ENCODE peak calls at places on chromosomes 11 and 22, in eight cellular contexts. S, K, C, X, I, U, O and N are unnamed samples.
A peak's percentile ranks its signal among the peaks of the same experiment; 100 is the strongest.

GRCh38 chr11:74948546-74948897 is 369 bp downstream of the XRRA1 start:
- DNase-seq in K (no peak), C (no peak), S (no peak), U (no peak), I (no peak), X (no peak), O (no peak), N (no peak)

GRCh38 chr11:33387586-33387985 is 130.4 kb downstream of the HIPK3 start:
- DNase-seq in C (no peak), I (no peak), O (no peak), S (no peak), U (no peak), K (no peak), X (no peak), N (no peak)

GRCh38 chr22:26923498-26923897 is 266.1 kb downstream of the MIAT start:
- DNase-seq in K (peak; percentile 68), X (no peak), O (no peak), I (no peak), S (no peak), U (no peak), C (no peak), N (no peak)

GRCh38 chr11:76339217-76339616 is 41.7 kb downstream of the THAP12 start:
- DNase-seq in S (peak; percentile 58), U (no peak), C (no peak), K (no peak), X (no peak), O (peak; percentile 58), I (no peak), N (peak; percentile 78)

GRCh38 chr11:66068154-66068821 is 1.8 kb upstream of the PACS1 start:
- DNase-seq in X (peak; percentile 73), C (peak; percentile 36), O (no peak), I (peak; percentile 35), S (peak; percentile 69), U (no peak), K (peak; percentile 92), N (peak; percentile 79)

GRCh38 chr22:39941661-39942060 is 18.5 kb upstream of the TMA7B start:
- DNase-seq in S (no peak), O (no peak), I (no peak), X (no peak), K (no peak), C (no peak), U (no peak), N (no peak)

GRCh38 chr11:62909107-62909894 is 11.9 kb downstream of the CHRM1 start:
- DNase-seq in S (peak; percentile 59), K (peak; percentile 99), O (peak; percentile 25), X (peak; percentile 90), I (peak; percentile 37), U (no peak), C (peak; percentile 39), N (peak; percentile 53)

GRCh38 chr22:33851985-33852384 is 68.3 kb downstream of the LARGE1 start:
- DNase-seq in K (no peak), S (no peak), O (no peak), U (no peak), C (no peak), I (no peak), X (peak; percentile 49), N (no peak)

GRCh38 chr11:130188585-130189347 is 29.2 kb downstream of the ST14 start:
- DNase-seq in U (no peak), X (no peak), K (no peak), I (no peak), S (no peak), C (no peak), O (no peak), N (no peak)

DNA sequence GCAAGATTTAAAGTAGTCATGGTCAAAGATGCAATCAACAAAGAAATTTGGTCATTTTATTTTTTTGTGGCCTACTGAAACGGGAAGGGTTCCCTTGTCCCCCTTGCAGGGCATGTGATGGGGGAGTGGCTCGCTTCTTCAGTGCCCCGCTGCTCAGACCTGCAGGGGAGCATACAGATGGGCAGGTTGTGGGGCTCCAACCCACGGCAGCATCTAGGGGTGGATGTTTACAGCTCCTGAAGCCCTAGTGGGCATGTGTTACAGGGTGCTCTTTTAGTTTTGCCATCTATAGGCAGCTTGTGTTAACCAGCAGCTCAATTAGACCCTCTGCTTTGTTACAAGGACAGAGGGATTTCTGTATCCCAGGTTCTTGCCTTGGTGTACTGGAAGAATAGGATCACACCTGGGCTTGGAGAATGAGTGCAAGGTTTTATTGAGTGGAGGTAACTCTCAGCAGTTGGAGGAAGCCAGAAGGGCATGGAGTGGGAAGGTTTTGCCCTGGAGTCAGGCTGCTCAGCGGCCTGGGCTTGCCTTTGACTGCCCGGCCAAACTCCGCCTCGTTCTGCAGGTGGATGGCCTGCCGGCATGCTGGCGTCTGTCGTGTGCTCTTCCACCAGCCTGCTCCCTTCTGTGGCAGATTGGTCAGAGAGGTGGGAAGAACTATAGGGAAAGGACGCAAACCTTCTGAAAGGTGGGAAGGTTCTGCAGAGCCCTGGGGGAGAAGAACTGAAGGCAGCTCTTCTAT is 9.4 kb downstream of the GSTP1 start:
- DNase-seq in S (no peak), K (no peak), I (no peak), X (no peak), U (no peak), O (no peak), C (no peak), N (no peak)
- H3K27ac ChIP-seq in S (no peak overlapping the region), K (no peak overlapping the region), I (no peak overlapping the region), X (no peak overlapping the region), U (peak overlapping the region; percentile 70), O (no peak overlapping the region), C (no peak overlapping the region), N (no peak overlapping the region)

DNA sequence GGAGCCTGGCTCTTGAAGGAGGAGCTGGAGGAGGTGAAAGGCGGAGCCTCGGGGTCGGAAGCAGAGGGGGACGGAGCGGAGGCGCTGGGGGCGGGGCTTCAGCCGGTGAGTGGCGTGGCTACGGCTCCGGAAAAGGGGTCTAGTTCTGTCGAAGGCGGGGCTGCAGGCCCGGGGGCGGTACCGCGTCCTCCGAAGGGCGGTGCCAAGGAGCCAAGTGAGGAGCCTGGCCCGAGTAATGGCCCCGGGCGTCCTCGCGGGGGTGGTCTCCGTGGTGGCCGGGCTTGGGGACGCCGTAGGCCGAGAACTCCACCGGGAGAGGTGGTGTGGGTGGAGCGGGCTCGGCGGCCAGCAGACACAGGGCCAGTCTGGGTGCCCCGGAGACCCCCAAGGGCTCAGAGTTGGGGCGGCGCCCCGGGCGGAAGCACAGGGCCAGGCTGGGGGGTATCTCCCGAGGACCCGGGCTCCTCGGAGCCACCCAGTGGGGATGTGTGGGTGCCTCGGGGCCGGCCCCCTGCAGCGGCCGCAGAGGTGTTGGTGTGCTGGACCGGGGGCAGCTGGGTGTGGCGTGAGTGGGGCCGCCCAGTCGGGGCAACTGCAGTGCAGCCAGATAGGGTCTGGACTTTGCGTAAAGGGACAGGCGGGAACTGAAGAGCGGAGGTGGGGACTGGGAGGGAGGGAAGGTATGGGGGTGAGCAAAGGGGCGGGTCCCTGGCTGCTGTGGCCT is 697 bp downstream of the FKBP2 start:
- DNase-seq in O (peak; percentile 99), X (peak; percentile 100), S (peak; percentile 100), U (peak; percentile 96), C (peak; percentile 99), I (peak; percentile 94), K (peak; percentile 99), N (peak; percentile 100)
- H3K27ac ChIP-seq in O (peak overlapping the region; percentile 100), X (peak overlapping the region; percentile 99), S (peak overlapping the region; percentile 100), U (peak overlapping the region; percentile 95), C (peak overlapping the region; percentile 31), I (peak overlapping the region; percentile 94), K (peak overlapping the region; percentile 86), N (peak overlapping the region; percentile 99)

DNA sequence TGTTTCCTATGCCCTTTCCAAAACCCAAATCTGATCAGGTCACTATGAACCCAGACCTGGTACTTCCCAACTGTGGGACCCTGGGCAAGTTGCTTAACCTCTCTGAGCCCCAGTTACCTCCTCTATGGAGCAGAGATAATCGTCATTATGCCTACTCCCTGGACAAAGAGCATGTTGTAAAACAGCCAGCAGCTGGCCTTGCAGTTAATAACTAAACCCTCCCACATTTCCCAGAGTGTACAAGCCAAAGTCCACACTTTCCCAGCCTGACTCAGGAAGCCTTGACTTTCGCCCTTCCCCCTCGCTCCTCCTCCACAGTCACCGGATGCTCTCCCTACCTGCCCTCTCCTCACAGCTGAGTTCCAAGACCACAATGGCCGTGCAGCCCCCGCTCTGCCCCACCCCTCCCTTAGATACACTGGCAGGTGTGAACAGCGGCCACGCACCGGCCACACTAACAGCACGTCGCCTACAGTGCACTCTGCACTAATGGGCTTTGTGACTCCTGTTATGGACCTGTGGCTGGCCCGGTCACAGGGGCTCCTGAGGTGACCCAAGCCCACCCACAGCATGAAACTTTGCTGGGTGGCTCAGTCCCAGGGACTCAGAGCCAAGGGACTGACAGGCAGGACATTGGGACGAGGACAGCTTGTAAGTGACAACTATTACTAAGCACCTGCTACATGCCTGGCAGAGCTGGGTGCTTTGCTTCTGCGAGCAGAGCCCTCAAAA is 15.6 kb upstream of the MFNG start:
- DNase-seq in S (peak; percentile 67), K (no peak), U (no peak), C (peak; percentile 59), X (peak; percentile 91), O (peak; percentile 46), I (peak; percentile 86), N (peak; percentile 31)
- H3K27ac ChIP-seq in S (peak overlapping the region; percentile 90), K (no peak overlapping the region), U (peak overlapping the region; percentile 71), C (peak overlapping the region; percentile 49), X (peak overlapping the region; percentile 90), O (peak overlapping the region; percentile 85), I (peak overlapping the region; percentile 66), N (peak overlapping the region; percentile 46)

GRCh38 chr11:110070176-110070575 is 23.0 kb upstream of the ZC3H12C start:
- DNase-seq in X (no peak), S (no peak), I (no peak), O (no peak), K (no peak), U (no peak), C (no peak), N (no peak)
- H3K27ac ChIP-seq in X (no peak overlapping the region), S (peak overlapping the region; percentile 77), I (no peak overlapping the region), O (no peak overlapping the region), K (no peak overlapping the region), U (peak overlapping the region; percentile 59), C (no peak overlapping the region), N (peak overlapping the region; percentile 80)

GRCh38 chr22:49953680-49954344 is 6.8 kb upstream of the PIM3 start:
- DNase-seq in O (no peak), K (no peak), S (peak; percentile 44), I (no peak), U (no peak), C (no peak), X (no peak), N (peak; percentile 85)
- H3K27ac ChIP-seq in O (peak overlapping the region; percentile 95), K (no peak overlapping the region), S (peak overlapping the region; percentile 83), I (no peak overlapping the region), U (peak overlapping the region; percentile 65), C (no peak overlapping the region), X (peak overlapping the region; percentile 98), N (peak overlapping the region; percentile 89)